ENCODE peak calls at places on chromosomes 12 and 14, in eight cellular contexts. T is Karpas-422; L is adipocyte; X is CD8-positive, alpha-beta T cell; B is stomach; K is thoracic aorta; O is RWPE2; H is MM.1S. E is an unnamed sample.
A peak's percentile ranks its signal among the peaks of the same experiment; 100 is the strongest.

GRCh38 chr12:22333186-22333745 is 1.2 kb downstream of the ST8SIA1 start:
- DNase-seq in T (no peak), L (no peak), X (no peak), B (no peak), K (no peak), O (no peak), H (no peak), E (no peak)

GRCh38 chr14:68676511-68676943 is 116.3 kb downstream of the ZFP36L1 start:
- DNase-seq in T (peak; percentile 60), L (no peak), X (no peak), B (peak; percentile 53), K (no peak), O (peak; percentile 99), H (no peak), E (no peak)

GRCh38 chr14:39107624-39108023 is 4.6 kb upstream of the SEC23A start:
- DNase-seq in T (peak; percentile 84), L (peak; percentile 74), X (no peak), B (no peak), K (no peak), O (no peak), H (peak; percentile 20), E (no peak)

GRCh38 chr12:96132819-96133218 is 61.4 kb upstream of the ELK3 start:
- DNase-seq in T (peak; percentile 49), L (no peak), X (no peak), B (no peak), K (no peak), O (no peak), H (no peak), E (no peak)

GRCh38 chr14:102560436-102561261 is 31.8 kb upstream of the RCOR1 start:
- DNase-seq in T (peak; percentile 71), L (no peak), X (no peak), B (no peak), K (no peak), O (no peak), H (no peak), E (no peak)

GRCh38 chr14:38250316-38250715 is 5.6 kb downstream of the CLEC14A start:
- DNase-seq in T (no peak), L (peak; percentile 4), X (no peak), B (no peak), K (no peak), O (no peak), H (no peak), E (no peak)

GRCh38 chr12:28191018-28191595 is 851 bp downstream of the CCDC91 start:
- DNase-seq in T (peak; percentile 58), L (no peak), X (peak; percentile 24), B (no peak), K (peak; percentile 25), O (no peak), H (no peak), E (peak; percentile 16)

GRCh38 chr12:47819902-47820630 is at the start of gene HDAC7:
- DNase-seq in T (peak; percentile 93), L (peak; percentile 90), X (peak; percentile 60), B (peak; percentile 84), K (peak; percentile 68), O (no peak), H (peak; percentile 85), E (peak; percentile 71)

GRCh38 chr12:29320295-29321090 is 60.5 kb downstream of the ERGIC2 start:
- DNase-seq in T (no peak), L (peak; percentile 48), X (no peak), B (no peak), K (no peak), O (no peak), H (no peak), E (no peak)

GRCh38 chr12:28937196-28937595 is 211.9 kb upstream of the FAR2 start:
- DNase-seq in T (no peak), L (no peak), X (no peak), B (no peak), K (no peak), O (no peak), H (no peak), E (no peak)

GRCh38 chr12:32548691-32549412 is 130.2 kb upstream of the DNM1L start:
- DNase-seq in T (no peak), L (peak; percentile 85), X (no peak), B (peak; percentile 60), K (peak; percentile 25), O (no peak), H (no peak), E (no peak)

GRCh38 chr12:49543914-49544815 is 5.3 kb downstream of the KCNH3 start:
- DNase-seq in T (no peak), L (no peak), X (no peak), B (no peak), K (no peak), O (no peak), H (no peak), E (no peak)

GRCh38 chr12:94806617-94807016 is 156.3 kb upstream of the TMCC3 start:
- DNase-seq in T (no peak), L (no peak), X (no peak), B (no peak), K (no peak), O (no peak), H (no peak), E (no peak)

GRCh38 chr12:79662046-79662811 is 28.5 kb downstream of the PAWR start:
- DNase-seq in T (no peak), L (no peak), X (no peak), B (no peak), K (no peak), O (no peak), H (no peak), E (no peak)

GRCh38 chr14:59314019-59314608 is 125.6 kb downstream of the DAAM1 start:
- DNase-seq in T (no peak), L (no peak), X (no peak), B (no peak), K (no peak), O (no peak), H (no peak), E (no peak)
- H3K4me1 ChIP-seq in T (peaks cover 13% of the 10 kb centered on the region), L (peaks cover 37% of the 10 kb centered on the region), X (no peaks in the 10 kb centered on the region), B (peaks cover 45% of the 10 kb centered on the region), K (peaks cover 26% of the 10 kb centered on the region), O (peaks cover 6% of the 10 kb centered on the region), H (peaks cover 12% of the 10 kb centered on the region), E (no peaks in the 10 kb centered on the region)

GRCh38 chr12:120006248-120006975 is 17.4 kb downstream of the BICDL1 start:
- DNase-seq in T (no peak), L (no peak), X (no peak), B (no peak), K (no peak), O (no peak), H (no peak), E (no peak)

GRCh38 chr12:120007272-120007671 is 18.2 kb downstream of the BICDL1 start:
- DNase-seq in T (peak; percentile 54), L (no peak), X (peak; percentile 57), B (no peak), K (no peak), O (no peak), H (no peak), E (peak; percentile 54)

GRCh38 chr12:120012067-120012621 is 23.1 kb downstream of the BICDL1 start:
- DNase-seq in T (peak; percentile 82), L (no peak), X (peak; percentile 51), B (no peak), K (no peak), O (no peak), H (no peak), E (peak; percentile 72)

GRCh38 chr12:120013659-120014380 is 24.8 kb downstream of the BICDL1 start:
- DNase-seq in T (no peak), L (no peak), X (peak; percentile 17), B (no peak), K (no peak), O (no peak), H (no peak), E (no peak)

DNA sequence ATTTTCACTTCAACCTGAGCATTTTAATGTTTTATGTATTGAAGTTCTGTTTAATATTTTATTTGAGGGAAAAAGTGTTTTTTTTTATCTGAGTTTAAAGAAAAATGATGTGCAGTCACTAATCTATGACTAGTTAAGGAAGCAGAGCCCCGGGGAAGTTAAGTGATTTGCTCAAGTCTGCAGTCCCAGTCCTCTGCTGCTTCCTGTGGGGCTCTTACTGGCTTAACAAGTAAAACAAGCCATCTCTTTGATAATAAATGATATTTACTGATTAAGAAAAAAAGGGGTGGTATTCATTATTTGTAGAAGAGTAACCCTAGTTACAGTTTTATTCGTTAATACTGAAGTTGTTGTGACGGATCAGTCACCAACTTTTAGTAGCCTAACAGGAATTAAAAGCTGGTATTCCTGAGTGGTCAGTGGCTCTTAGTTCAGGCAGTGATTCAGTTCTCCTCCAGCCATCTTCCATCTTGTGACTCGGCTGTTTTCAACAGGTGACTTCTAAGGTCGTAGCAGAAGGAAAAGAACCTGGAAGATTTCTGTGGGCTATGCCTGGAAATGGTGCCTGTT is 21.7 kb downstream of the BICDL1 start:
- DNase-seq in T (no peak), L (no peak), X (no peak), B (no peak), K (no peak), O (no peak), H (no peak), E (no peak)
- H3K4me1 ChIP-seq in T (peaks cover 36% of the 10 kb centered on the region), L (no peaks in the 10 kb centered on the region), X (peaks cover 78% of the 10 kb centered on the region), B (no peaks in the 10 kb centered on the region), K (no peaks in the 10 kb centered on the region), O (peaks cover 8% of the 10 kb centered on the region), H (no peaks in the 10 kb centered on the region), E (peaks cover 87% of the 10 kb centered on the region)

DNA sequence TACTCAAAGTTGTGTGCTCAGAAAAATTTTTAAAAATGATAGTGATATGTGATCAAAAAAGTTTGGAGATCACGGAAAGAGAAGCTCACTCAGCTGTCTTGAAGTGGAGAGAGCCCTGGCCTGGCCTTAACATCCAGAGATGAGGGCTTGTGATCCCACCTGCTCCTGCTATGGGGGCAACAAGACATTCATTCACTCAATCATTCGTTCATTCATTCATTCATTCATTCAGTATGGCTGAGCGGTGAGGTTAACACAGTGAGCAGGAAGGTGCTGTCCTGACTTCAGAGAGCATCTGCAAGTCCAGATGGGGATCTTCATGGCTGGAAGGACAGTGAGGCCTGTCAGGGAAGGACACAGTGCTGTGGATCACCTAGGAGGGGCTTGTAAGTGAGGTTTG is 112.3 kb downstream of the SLC25A47 start:
- DNase-seq in T (no peak), L (no peak), X (no peak), B (no peak), K (no peak), O (no peak), H (no peak), E (no peak)
- H3K4me1 ChIP-seq in T (no peaks in the 10 kb centered on the region), L (peaks cover 31% of the 10 kb centered on the region), X (no peaks in the 10 kb centered on the region), B (peaks cover 21% of the 10 kb centered on the region), K (peaks cover 10% of the 10 kb centered on the region), O (peaks cover 22% of the 10 kb centered on the region), H (no peaks in the 10 kb centered on the region), E (no peaks in the 10 kb centered on the region)

GRCh38 chr12:56565510-56566101 is 44.0 kb downstream of the RBMS2 start:
- DNase-seq in T (peak; percentile 40), L (peak; percentile 96), X (no peak), B (peak; percentile 55), K (no peak), O (no peak), H (no peak), E (peak; percentile 15)
- H3K4me1 ChIP-seq in T (peaks cover 2% of the 10 kb centered on the region), L (peaks cover 44% of the 10 kb centered on the region), X (peaks cover 17% of the 10 kb centered on the region), B (peaks cover 31% of the 10 kb centered on the region), K (peaks cover 3% of the 10 kb centered on the region), O (peaks cover 8% of the 10 kb centered on the region), H (no peaks in the 10 kb centered on the region), E (peaks cover 22% of the 10 kb centered on the region)